ENCODE peak calls at places on chromosomes 1 and 21, in ten cellular contexts. H, K, Y, P, N, X, R, M, E and W are unnamed samples.

GRCh38 chr1:6351480-6352137 is 42.0 kb downstream of the ACOT7 start:
- DNase-seq in M (no peak), R (no peak), X (no peak), E (no peak), H (no peak), K (no peak), P (no peak), Y (no peak), N (peak), W (peak)

GRCh38 chr1:21287905-21288514 is 2.3 kb downstream of the ECE1 start:
- DNase-seq in P (no peak), E (no peak), Y (no peak), N (no peak), K (no peak), H (no peak), M (no peak), R (no peak), X (no peak), W (no peak)

GRCh38 chr1:93980320-93980744 is 71.1 kb upstream of the GCLM start:
- DNase-seq in E (peak), H (no peak), M (no peak), Y (no peak), P (no peak), X (no peak), N (no peak), K (peak), R (no peak), W (no peak)

GRCh38 chr1:214439352-214440119 is 111.9 kb downstream of the PTPN14 start:
- DNase-seq in M (no peak), K (peak), E (peak), Y (no peak), H (peak), N (no peak), X (no peak), R (no peak), P (no peak), W (peak)

GRCh38 chr1:96416111-96416595 is 305.4 kb upstream of the PTBP2 start:
- DNase-seq in E (peak), P (peak), K (no peak), H (no peak), R (no peak), Y (peak), X (no peak), M (peak), N (peak), W (no peak)

GRCh38 chr1:53557830-53558784 is 98.9 kb downstream of the DMRTB1 start:
- DNase-seq in X (no peak), E (no peak), P (no peak), H (no peak), M (no peak), K (no peak), Y (no peak), R (no peak), N (no peak), W (no peak)

GRCh38 chr1:155379180-155379876 is 58.6 kb downstream of the RUSC1 start:
- DNase-seq in Y (peak), K (peak), X (no peak), H (no peak), M (no peak), E (peak), R (peak), P (no peak), N (no peak), W (no peak)

GRCh38 chr1:1683104-1683905 is 9.3 kb downstream of the SLC35E2B start:
- DNase-seq in X (no peak), Y (no peak), M (no peak), K (peak), H (no peak), R (no peak), E (no peak), N (no peak), P (no peak), W (no peak)

GRCh38 chr1:245260116-245260882 is 105.5 kb downstream of the KIF26B start:
- DNase-seq in N (no peak), X (no peak), Y (no peak), K (no peak), R (no peak), P (no peak), E (peak), M (no peak), H (no peak), W (peak)

GRCh38 chr1:241323510-241323909 is 33.5 kb downstream of the RGS7 start:
- DNase-seq in N (no peak), E (peak), P (no peak), H (no peak), M (no peak), R (no peak), X (no peak), K (peak), Y (no peak), W (peak)

GRCh38 chr21:16588433-16588860 is 858.7 kb downstream of the USP25 start:
- DNase-seq in M (peak), E (peak), H (peak), Y (peak), X (no peak), K (peak), P (peak), N (peak), R (no peak), W (peak)

GRCh38 chr1:150061632-150062101 is 5.9 kb upstream of the VPS45 start:
- DNase-seq in X (no peak), K (no peak), R (no peak), M (no peak), Y (peak), P (no peak), E (peak), N (no peak), H (no peak), W (no peak)

GRCh38 chr1:227544677-227545076 is 18.7 kb upstream of the ZNF678 start:
- DNase-seq in K (no peak), E (no peak), X (no peak), N (no peak), M (no peak), P (no peak), R (no peak), Y (no peak), H (no peak), W (no peak)

GRCh38 chr1:234538062-234538731 is 59.2 kb upstream of the TARBP1 start:
- DNase-seq in M (no peak), H (no peak), R (no peak), Y (no peak), E (no peak), X (no peak), P (no peak), K (no peak), N (no peak), W (no peak)

GRCh38 chr1:17553970-17554369 is 14.5 kb downstream of the ARHGEF10L start:
- DNase-seq in K (no peak), Y (no peak), X (no peak), E (peak), N (no peak), R (no peak), M (no peak), H (no peak), P (no peak), W (no peak)

GRCh38 chr1:236514703-236515442 is 8.9 kb upstream of the LGALS8 start:
- DNase-seq in E (no peak), N (no peak), M (no peak), K (no peak), P (no peak), R (no peak), Y (no peak), X (no peak), H (no peak), W (no peak)

GRCh38 chr21:41948404-41948895 is 5.4 kb downstream of the C2CD2 start:
- DNase-seq in R (no peak), P (no peak), M (no peak), Y (no peak), E (no peak), X (no peak), N (no peak), K (no peak), H (no peak), W (no peak)

GRCh38 chr1:157648317-157648716 is 50.4 kb upstream of the FCRL4 start:
- DNase-seq in K (no peak), H (no peak), N (no peak), E (no peak), M (no peak), P (no peak), X (no peak), Y (no peak), R (no peak), W (no peak)

GRCh38 chr1:208161656-208162375 is 82.4 kb downstream of the PLXNA2 start:
- DNase-seq in K (no peak), H (no peak), N (no peak), Y (no peak), R (no peak), P (no peak), X (no peak), M (no peak), E (peak), W (no peak)

GRCh38 chr1:236083650-236084385 is 18.9 kb upstream of the NID1 start:
- DNase-seq in H (no peak), R (no peak), Y (no peak), M (no peak), N (no peak), E (peak), X (no peak), K (no peak), P (no peak), W (no peak)

GRCh38 chr1:165903672-165904071 is 76.3 kb downstream of the UCK2 start:
- DNase-seq in N (no peak), Y (no peak), E (peak), M (no peak), X (no peak), P (no peak), H (no peak), K (no peak), R (no peak), W (peak)

GRCh38 chr1:53700776-53701175 is 38.2 kb downstream of the GLIS1 start:
- DNase-seq in K (no peak), Y (no peak), P (no peak), X (no peak), E (no peak), R (no peak), N (no peak), M (no peak), H (no peak), W (no peak)

GRCh38 chr1:76782777-76783176 is 84.5 kb upstream of the ST6GALNAC5 start:
- DNase-seq in N (no peak), M (no peak), K (no peak), H (no peak), R (no peak), Y (peak), X (no peak), E (no peak), P (no peak), W (no peak)

GRCh38 chr1:84919461-84919970 is 26.5 kb upstream of the LPAR3 start:
- DNase-seq in P (no peak), Y (no peak), X (no peak), R (no peak), H (no peak), M (no peak), E (no peak), N (no peak), K (no peak), W (no peak)

GRCh38 chr1:63683759-63684158 is 90.1 kb upstream of the ROR1 start:
- DNase-seq in R (no peak), N (no peak), Y (no peak), M (no peak), P (no peak), X (no peak), K (no peak), E (no peak), H (no peak), W (no peak)

GRCh38 chr1:7638078-7638477 is 133.0 kb upstream of the VAMP3 start:
- DNase-seq in Y (no peak), N (no peak), X (no peak), R (no peak), E (no peak), P (no peak), K (no peak), M (no peak), H (no peak), W (no peak)

GRCh38 chr1:234321211-234321610 is 52.0 kb upstream of the COA6 start:
- DNase-seq in N (no peak), K (no peak), X (no peak), Y (no peak), M (no peak), R (peak), P (no peak), E (no peak), H (no peak), W (no peak)

GRCh38 chr1:53313556-53313955 is 14.3 kb downstream of the LRP8 start:
- DNase-seq in P (no peak), X (no peak), M (no peak), K (no peak), Y (no peak), R (no peak), N (no peak), H (no peak), E (no peak), W (no peak)

GRCh38 chr1:41662061-41662655 is 177.7 kb upstream of the EDN2 start:
- DNase-seq in P (no peak), E (peak), K (peak), H (no peak), R (peak), M (peak), X (peak), Y (peak), N (peak), W (peak)

GRCh38 chr1:183787704-183788103 is 17.2 kb upstream of the RGL1 start:
- DNase-seq in P (no peak), M (no peak), H (no peak), Y (no peak), X (no peak), R (no peak), E (no peak), N (no peak), K (no peak), W (no peak)